ENCODE peak calls at places on chromosomes 11 and 22, in four cellular contexts. H is WTC11; E is lower lobe of right lung; G is effector memory CD8-positive, alpha-beta T cell. Y is an unnamed sample.
A peak's percentile ranks its signal among the peaks of the same experiment; 100 is the strongest.

GRCh38 chr11:17272823-17273222 is 3.7 kb upstream of the NUCB2 start:
- ATAC-seq in E (no peak), H (no peak), G (no peak), Y (peak; percentile 51)

GRCh38 chr11:3155691-3156258 is 9.3 kb downstream of the OSBPL5 start:
- ATAC-seq in H (no peak), G (no peak), E (no peak), Y (no peak)

GRCh38 chr11:64631675-64632074 is 40.7 kb downstream of the SLC22A12 start:
- ATAC-seq in H (no peak), G (no peak), E (no peak), Y (no peak)

GRCh38 chr11:113626736-113627135 is 79.4 kb downstream of the TMPRSS5 start:
- ATAC-seq in H (no peak), E (no peak), G (no peak), Y (no peak)

GRCh38 chr11:35791088-35791958 is 128.7 kb downstream of the TRIM44 start:
- ATAC-seq in E (no peak), H (no peak), G (no peak), Y (no peak)

GRCh38 chr22:32794449-32795213 is 6.9 kb upstream of the TIMP3 start:
- ATAC-seq in E (no peak), G (no peak), H (peak; percentile 66), Y (no peak)

GRCh38 chr22:41447435-41448188 is 1.0 kb upstream of the TOB2 start:
- ATAC-seq in G (peak; percentile 9), E (peak; percentile 58), H (peak; percentile 1), Y (peak; percentile 3)

GRCh38 chr22:30159561-30160353 is 79.5 kb downstream of the HORMAD2 start:
- ATAC-seq in G (no peak), H (no peak), E (peak; percentile 37), Y (peak; percentile 85)

GRCh38 chr11:8025816-8026215 is 38.7 kb downstream of the EIF3F start:
- ATAC-seq in H (no peak), G (no peak), E (no peak), Y (no peak)

GRCh38 chr11:44006882-44007495 is 40.8 kb upstream of the ACCSL start:
- ATAC-seq in G (no peak), E (no peak), H (no peak), Y (no peak)

GRCh38 chr11:102446606-102447005 is 6.0 kb downstream of the TMEM123 start:
- ATAC-seq in E (no peak), H (no peak), G (no peak), Y (no peak)

GRCh38 chr11:118216621-118217526 is 7.9 kb downstream of the JAML start:
- ATAC-seq in G (peak; percentile 83), E (no peak), H (no peak), Y (no peak)

GRCh38 chr11:128341280-128341679 is 246.1 kb downstream of the ETS1 start:
- ATAC-seq in G (peak; percentile 65), H (no peak), E (no peak), Y (no peak)

GRCh38 chr22:35133702-35134395 is 67.9 kb downstream of the ISX start:
- ATAC-seq in G (no peak), H (no peak), E (no peak), Y (no peak)

GRCh38 chr11:63687845-63688244 is 6.5 kb downstream of the RTN3 start:
- ATAC-seq in E (no peak), G (no peak), H (no peak), Y (peak; percentile 55)

GRCh38 chr11:2518983-2519340 is 74.2 kb downstream of the KCNQ1 start:
- ATAC-seq in G (no peak), E (no peak), H (no peak), Y (no peak)

GRCh38 chr11:63534895-63535461 is 1.6 kb upstream of the PLAAT4 start:
- ATAC-seq in H (no peak), G (peak; percentile 47), E (no peak), Y (no peak)

GRCh38 chr11:126993599-126993998 is 7.0 kb downstream of the KIRREL3 start:
- ATAC-seq in G (no peak), E (no peak), H (no peak), Y (no peak)

GRCh38 chr11:3989891-3990290 is 104.7 kb upstream of the RRM1 start:
- ATAC-seq in G (peak; percentile 89), E (no peak), H (no peak), Y (no peak)

GRCh38 chr11:34346551-34346950 is 11.3 kb downstream of the ABTB2 start:
- ATAC-seq in G (no peak), H (no peak), E (no peak), Y (peak; percentile 76)

GRCh38 chr11:8221917-8222316 is 41.8 kb downstream of the LMO1 start:
- ATAC-seq in H (no peak), G (no peak), E (no peak), Y (no peak)

GRCh38 chr11:113904379-113905101 is at the start of gene HTR3B:
- ATAC-seq in G (no peak), H (peak; percentile 79), E (no peak), Y (no peak)

GRCh38 chr22:39478461-39478860 is 21.6 kb downstream of the MGAT3 start:
- ATAC-seq in H (peak; percentile 39), E (peak; percentile 33), G (no peak), Y (peak; percentile 48)

GRCh38 chr11:35487532-35488078 is 37.8 kb downstream of the PAMR1 start:
- ATAC-seq in G (no peak), E (peak; percentile 27), H (peak; percentile 66), Y (no peak)